ENCODE peak calls at places on chromosomes 4 and X, in seven cellular contexts. O is foreskin fibroblast, J is thyroid gland, C is lower leg skin, E is HFFc6, V is AG04450, I is upper lobe of left lung. A is an unnamed sample.

GRCh38 chr4:80213117-80213815 is 16.0 kb downstream of the PRDM8 start:
- DNase-seq in V (no peak), O (peak), E (peak), J (no peak), C (no peak), I (no peak), A (no peak)

GRCh38 chr4:184250795-184251679 is 33.4 kb upstream of the ENPP6 start:
- DNase-seq in J (no peak), I (no peak), E (peak), V (peak), O (peak), C (no peak), A (no peak)

GRCh38 chr4:173413043-173413442 is 14.1 kb upstream of the SCRG1 start:
- DNase-seq in I (peak), V (no peak), O (peak), C (no peak), J (no peak), E (no peak), A (no peak)

GRCh38 chr4:73870778-73871177 is 1.6 kb downstream of the CXCL1 start:
- DNase-seq in J (no peak), C (no peak), V (no peak), E (no peak), O (peak), I (no peak), A (no peak)

GRCh38 chr4:10080874-10081606 is 35.6 kb downstream of the WDR1 start:
- DNase-seq in O (no peak), C (no peak), I (peak), E (no peak), V (no peak), J (peak), A (no peak)

GRCh38 chrX:276588-277171 is 4.5 kb upstream of the PLCXD1 start:
- DNase-seq in O (peak), C (peak), I (peak), E (peak), J (peak), V (no peak), A (peak)

GRCh38 chr4:40576651-40577480 is 52.8 kb downstream of the RBM47 start:
- DNase-seq in O (peak), I (peak), J (peak), V (peak), C (peak), E (peak), A (peak)

GRCh38 chrX:70034646-70035045 is 15.1 kb downstream of the AWAT2 start:
- DNase-seq in J (no peak), I (no peak), O (no peak), C (no peak), V (no peak), E (no peak), A (no peak)

GRCh38 chr4:4575284-4576211 is 33.7 kb upstream of the STX18 start:
- DNase-seq in V (no peak), J (peak), I (peak), C (peak), E (peak), O (peak), A (peak)

GRCh38 chr4:141711211-141711610 is 74.8 kb downstream of the IL15 start:
- DNase-seq in O (peak), C (no peak), E (peak), I (no peak), V (no peak), J (peak), A (no peak)

GRCh38 chr4:52588097-52588496 is 71.0 kb downstream of the USP46 start:
- DNase-seq in I (no peak), V (no peak), E (no peak), J (peak), C (no peak), O (peak), A (no peak)

GRCh38 chrX:97126020-97126419 is 242.3 kb downstream of the RPA4 start:
- DNase-seq in E (peak), C (no peak), V (no peak), J (no peak), I (no peak), O (peak), A (no peak)

GRCh38 chr4:35982318-35982717 is 262.0 kb downstream of the ARAP2 start:
- DNase-seq in V (no peak), O (no peak), E (no peak), J (no peak), C (no peak), I (no peak), A (no peak)

GRCh38 chr4:72290737-72291136 is 258.9 kb downstream of the NPFFR2 start:
- DNase-seq in C (no peak), J (no peak), E (no peak), I (no peak), O (no peak), V (no peak), A (no peak)

GRCh38 chrX:283115-283845 is 2.1 kb downstream of the PLCXD1 start:
- DNase-seq in J (peak), O (peak), C (peak), E (peak), V (peak), I (peak), A (peak)

GRCh38 chr4:140996757-140997156 is 136.5 kb downstream of the RNF150 start:
- DNase-seq in J (no peak), I (no peak), C (no peak), O (peak), V (peak), E (peak), A (no peak)

GRCh38 chrX:150842198-150842553 is 56.3 kb downstream of the CD99L2 start:
- DNase-seq in E (no peak), J (no peak), V (no peak), C (no peak), I (peak), O (no peak), A (no peak)

GRCh38 chr4:3781193-3781886 is 15.2 kb downstream of the ADRA2C start:
- DNase-seq in C (no peak), E (no peak), V (no peak), I (no peak), O (no peak), J (no peak), A (no peak)

GRCh38 chrX:68839771-68840170 is 10.9 kb downstream of the EFNB1 start:
- DNase-seq in I (no peak), J (no peak), V (no peak), C (peak), O (no peak), E (no peak), A (no peak)

GRCh38 chr4:23932186-23932585 is 42.3 kb upstream of the PPARGC1A start:
- DNase-seq in J (no peak), E (no peak), O (no peak), C (no peak), V (no peak), I (no peak), A (no peak)

GRCh38 chr4:137310593-137311490 is 221.5 kb downstream of the PCDH18 start:
- DNase-seq in V (peak), E (peak), J (no peak), O (peak), C (no peak), I (no peak), A (no peak)

GRCh38 chr4:183823394-183823793 is 81.7 kb upstream of the STOX2 start:
- DNase-seq in J (no peak), C (no peak), E (peak), V (no peak), O (peak), I (no peak), A (no peak)

GRCh38 chrX:151983186-151983585 is 8.7 kb upstream of the GABRE start:
- DNase-seq in V (no peak), J (no peak), I (no peak), E (peak), O (no peak), C (peak), A (no peak)

GRCh38 chr4:183517781-183518180 is 12.9 kb downstream of the ING2 start:
- DNase-seq in C (no peak), I (no peak), J (no peak), V (no peak), E (no peak), O (no peak), A (no peak)

GRCh38 chr4:129087516-129087915 is 5.8 kb downstream of the SCLT1 start:
- DNase-seq in O (no peak), I (no peak), J (no peak), E (no peak), C (no peak), V (no peak), A (no peak)
- TF ChIP-seq CTCF in O (no peak), I (no peak), J (no peak), E (no peak), C (no peak), V (no peak), A (no peak)

GRCh38 chrX:115268421-115268820 is 21.1 kb upstream of the LUZP4 start:
- DNase-seq in V (no peak), I (no peak), C (no peak), E (no peak), J (no peak), O (no peak), A (no peak)
- TF ChIP-seq CTCF in V (peak), I (no peak), C (no peak), E (peak), J (no peak), O (peak), A (no peak)

DNA sequence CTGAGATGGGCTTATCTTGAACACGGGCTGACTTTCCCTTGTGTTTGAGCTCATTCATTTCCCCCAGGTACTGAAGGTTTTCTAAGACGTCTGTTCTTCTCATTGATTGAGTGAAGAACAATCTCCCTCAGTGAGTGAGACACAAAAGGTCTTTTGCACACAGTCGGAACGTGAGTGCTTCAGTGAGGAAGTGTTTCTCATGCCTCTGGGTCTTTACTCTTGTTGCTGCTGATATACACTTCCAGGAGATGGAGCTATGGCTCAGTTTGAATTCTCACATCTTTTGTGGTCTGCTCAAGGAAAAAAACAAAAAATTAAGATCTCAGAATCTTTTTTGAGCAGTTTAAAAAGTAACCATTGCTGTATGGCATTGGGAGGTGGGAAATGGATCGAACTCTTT is 981.9 kb upstream of the TENM3 start:
- DNase-seq in I (no peak), C (no peak), V (peak), E (peak), O (no peak), J (no peak), A (no peak)
- TF ChIP-seq CTCF in I (no peak), C (no peak), V (peak), E (no peak), O (no peak), J (no peak), A (no peak)

GRCh38 chr4:61740950-61741638 is 541.0 kb downstream of the ADGRL3 start:
- DNase-seq in O (no peak), C (no peak), J (no peak), E (no peak), V (no peak), I (no peak), A (no peak)
- TF ChIP-seq CTCF in O (no peak), C (no peak), J (no peak), E (no peak), V (no peak), I (no peak), A (no peak)

DNA sequence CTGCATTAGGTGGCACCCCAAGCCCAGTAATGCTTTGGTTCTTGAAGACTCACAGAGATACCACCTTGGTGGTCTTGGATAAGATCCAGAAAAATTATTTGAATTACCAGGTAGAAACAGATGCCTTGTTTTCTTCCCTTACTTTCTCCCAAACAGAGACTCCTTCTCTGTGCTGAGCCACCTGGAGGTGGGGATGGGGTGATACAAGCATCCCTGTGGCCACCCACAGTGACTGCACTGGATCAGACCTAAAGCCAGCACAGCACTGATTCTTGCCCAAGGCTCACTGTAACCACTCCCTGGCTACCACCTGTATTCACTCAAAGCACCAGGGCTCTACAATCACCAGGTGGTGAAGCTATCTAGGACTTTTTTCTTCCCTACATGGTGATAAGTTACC is 156.8 kb downstream of the TEX13A start:
- DNase-seq in O (no peak), V (no peak), I (no peak), E (no peak), C (no peak), J (no peak), A (no peak)
- TF ChIP-seq CTCF in O (no peak), V (no peak), I (no peak), E (no peak), C (no peak), J (no peak), A (no peak)

GRCh38 chr4:142983612-142984011 is 137.5 kb upstream of the INPP4B start:
- DNase-seq in E (no peak), V (no peak), C (no peak), J (no peak), I (no peak), O (no peak), A (no peak)

GRCh38 chr4:142983111-142983510 is 137.0 kb upstream of the INPP4B start:
- DNase-seq in I (no peak), C (no peak), J (no peak), E (no peak), V (no peak), O (no peak), A (no peak)

DNA sequence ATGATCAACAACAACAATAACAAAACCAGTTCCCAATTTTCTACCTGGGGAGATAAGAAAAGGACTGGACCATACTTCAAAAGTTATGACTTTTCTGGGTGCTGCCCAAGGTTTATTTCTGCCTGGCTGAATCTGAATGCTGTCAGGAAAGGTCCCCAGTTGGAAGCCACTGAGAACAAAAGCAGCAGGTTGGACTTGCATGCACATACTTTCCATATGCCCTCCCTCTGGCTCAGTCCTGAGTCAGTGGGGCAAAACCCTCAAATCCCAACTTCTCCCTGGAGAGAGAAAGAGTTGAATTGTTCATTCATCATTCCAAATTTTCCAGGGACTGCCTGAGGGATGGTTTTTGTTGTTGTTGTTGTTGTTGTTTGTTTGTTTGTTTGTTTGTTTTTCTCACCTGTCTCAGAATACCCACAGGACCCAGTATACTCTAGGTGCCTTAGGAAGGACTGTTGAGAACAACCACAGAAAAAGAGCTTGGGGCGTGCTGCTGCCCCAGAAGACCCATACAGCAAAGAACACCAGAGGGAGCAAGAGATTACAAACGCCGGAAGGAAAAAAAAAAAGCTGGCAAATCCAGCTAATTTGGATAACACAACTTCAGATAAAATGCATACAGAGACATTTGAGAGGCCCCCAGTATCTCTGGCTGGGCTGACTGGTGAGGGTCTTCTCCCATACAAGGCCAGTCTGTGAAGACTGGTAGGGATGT is 138.9 kb upstream of the INPP4B start:
- DNase-seq in O (peak), I (no peak), J (no peak), C (no peak), E (no peak), V (no peak), A (no peak)
- TF ChIP-seq CTCF in O (peak), I (no peak), J (no peak), C (no peak), E (peak), V (peak), A (no peak)

A was measured in activated B cell treated with CpG ODN at 0.5 μM for 24 hours.